ENCODE peak calls at places on chromosomes 16 and 17, in seven cellular contexts. P is EL; T is stimulated activated CD4-positive, alpha-beta T cell treated with anti-CD3 and anti-CD28 coated beads, Interleukin-2, amount 100 ng/mL, for 24 hours; D is memory B cell; A is AG08395; U is Kasumi-1; Z is suprapubic skin. J is an unnamed sample.

GRCh38 chr17:77854083-77854758 is 104.3 kb upstream of the TNRC6C start:
- DNase-seq in P (no peak), T (no peak), D (no peak), A (no peak), U (no peak), Z (no peak), J (no peak)

GRCh38 chr17:31680126-31680525 is 178.9 kb downstream of the COPRS start:
- DNase-seq in P (no peak), T (peak; percentile 30), D (no peak), A (no peak), U (no peak), Z (no peak), J (peak; percentile 12)

GRCh38 chr17:46061435-46061834 is 62.4 kb downstream of the STH start:
- DNase-seq in P (peak; percentile 18), T (no peak), D (no peak), A (peak; percentile 23), U (peak; percentile 36), Z (no peak), J (no peak)

GRCh38 chr17:18185391-18185790 is 1.8 kb downstream of the ALKBH5 start:
- DNase-seq in P (peak; percentile 36), T (no peak), D (no peak), A (peak; percentile 49), U (no peak), Z (no peak), J (no peak)

GRCh38 chr17:46968896-46969295 is 10.2 kb downstream of the RPRML start:
- DNase-seq in P (no peak), T (no peak), D (no peak), A (no peak), U (no peak), Z (no peak), J (no peak)

GRCh38 chr17:27906623-27907022 is 13.5 kb upstream of the LYRM9 start:
- DNase-seq in P (no peak), T (no peak), D (no peak), A (no peak), U (no peak), Z (no peak), J (no peak)

GRCh38 chr16:15521390-15521757 is 87.0 kb downstream of the BMERB1 start:
- DNase-seq in P (no peak), T (no peak), D (no peak), A (no peak), U (no peak), Z (no peak), J (no peak)

GRCh38 chr17:28839221-28839620 is 3.4 kb downstream of the FAM222B start:
- DNase-seq in P (no peak), T (no peak), D (no peak), A (no peak), U (no peak), Z (no peak), J (no peak)

GRCh38 chr17:39564201-39564828 is 43.4 kb downstream of the NEUROD2 start:
- DNase-seq in P (no peak), T (no peak), D (no peak), A (no peak), U (no peak), Z (no peak), J (no peak)

GRCh38 chr16:67723151-67723915 is 4.2 kb upstream of the GFOD2 start:
- DNase-seq in P (peak; percentile 94), T (no peak), D (no peak), A (peak; percentile 83), U (no peak), Z (no peak), J (no peak)

GRCh38 chr17:38867179-38867994 is 2.5 kb upstream of the LASP1 start:
- DNase-seq in P (peak; percentile 81), T (peak; percentile 72), D (peak; percentile 68), A (peak; percentile 21), U (peak; percentile 74), Z (no peak), J (peak; percentile 53)

GRCh38 chr17:38606646-38607611 is 1.2 kb upstream of the SRCIN1 start:
- DNase-seq in P (no peak), T (no peak), D (no peak), A (no peak), U (no peak), Z (no peak), J (no peak)

GRCh38 chr17:63919311-63919723 is 678 bp upstream of the GH1 start:
- DNase-seq in P (peak; percentile 69), T (peak; percentile 79), D (peak; percentile 84), A (peak; percentile 85), U (peak; percentile 80), Z (no peak), J (peak; percentile 64)

GRCh38 chr17:67328026-67328425 is 38.4 kb downstream of the PSMD12 start:
- DNase-seq in P (no peak), T (no peak), D (no peak), A (no peak), U (no peak), Z (no peak), J (no peak)

GRCh38 chr17:19464033-19465026 is 53.3 kb downstream of the RNF112 start:
- DNase-seq in P (no peak), T (no peak), D (no peak), A (peak; percentile 53), U (no peak), Z (peak; percentile 62), J (no peak)

GRCh38 chr16:82079892-82080291 is 44.8 kb downstream of the HSD17B2 start:
- DNase-seq in P (no peak), T (no peak), D (no peak), A (no peak), U (no peak), Z (no peak), J (no peak)

GRCh38 chr16:72860726-72861562 is 187.0 kb downstream of the ZFHX3 start:
- DNase-seq in P (no peak), T (no peak), D (no peak), A (no peak), U (no peak), Z (no peak), J (no peak)

GRCh38 chr16:18969855-18970240 is 13.9 kb upstream of the TMC7 start:
- DNase-seq in P (no peak), T (no peak), D (no peak), A (no peak), U (no peak), Z (no peak), J (no peak)

GRCh38 chr17:14813649-14814048 is 451.5 kb downstream of the PMP22 start:
- DNase-seq in P (no peak), T (no peak), D (no peak), A (no peak), U (peak; percentile 3), Z (no peak), J (no peak)

GRCh38 chr17:608911-609882 is 105.4 kb downstream of the VPS53 start:
- DNase-seq in P (peak; percentile 81), T (no peak), D (no peak), A (no peak), U (no peak), Z (no peak), J (no peak)

GRCh38 chr16:84307209-84307954 is 12.7 kb downstream of the WFDC1 start:
- DNase-seq in P (no peak), T (no peak), D (no peak), A (no peak), U (no peak), Z (no peak), J (no peak)

GRCh38 chr17:16352838-16353701 is at the start of gene CENPV:
- DNase-seq in P (peak; percentile 58), T (peak; percentile 72), D (peak; percentile 79), A (peak; percentile 64), U (no peak), Z (peak; percentile 78), J (peak; percentile 49)

GRCh38 chr16:77569406-77569805 is 134.6 kb upstream of the ADAMTS18 start:
- DNase-seq in P (no peak), T (no peak), D (no peak), A (no peak), U (no peak), Z (no peak), J (no peak)

GRCh38 chr17:41063449-41063848 is 2.2 kb downstream of the KRTAP2-4 start:
- DNase-seq in P (no peak), T (no peak), D (no peak), A (no peak), U (no peak), Z (no peak), J (no peak)

GRCh38 chr17:58193641-58194259 is 1.2 kb downstream of the EPX start:
- DNase-seq in P (no peak), T (no peak), D (no peak), A (no peak), U (no peak), Z (no peak), J (no peak)

GRCh38 chr16:89863741-89864391 is 9.5 kb upstream of the TCF25 start:
- DNase-seq in P (peak; percentile 13), T (peak; percentile 50), D (no peak), A (no peak), U (no peak), Z (no peak), J (peak; percentile 54)

GRCh38 chr17:16988749-16989229 is 16.9 kb upstream of the TNFRSF13B start:
- DNase-seq in P (no peak), T (no peak), D (no peak), A (no peak), U (no peak), Z (no peak), J (no peak)

GRCh38 chr17:77330602-77331081 is 189.9 kb downstream of the SEC14L1 start:
- DNase-seq in P (no peak), T (no peak), D (no peak), A (no peak), U (no peak), Z (peak; percentile 57), J (no peak)

GRCh38 chr16:17377360-17378324 is 93.1 kb downstream of the XYLT1 start:
- DNase-seq in P (no peak), T (no peak), D (no peak), A (peak; percentile 41), U (peak; percentile 27), Z (no peak), J (no peak)

GRCh38 chr16:2713985-2714774 is 5.8 kb downstream of the PRSS27 start:
- DNase-seq in P (no peak), T (no peak), D (no peak), A (no peak), U (no peak), Z (no peak), J (no peak)

GRCh38 chr17:50211249-50212120 is 10.1 kb upstream of the COL1A1 start:
- DNase-seq in P (peak; percentile 85), T (peak; percentile 10), D (no peak), A (no peak), U (no peak), Z (peak; percentile 74), J (no peak)

J was measured in activated T-helper 2 cell treated with anti-CD3 and anti-CD28 coated beads, Interferon-gamma antibody, Interleukin-2, Interleukin-4, amounts not matched to agents 10 μg/mL and 5 μg/mL and 100 μg/mL, durations not matched to agents 14 hours and 24 hours and 36 hours.